ENCODE peak calls at places on chromosomes 11 and 22, in eight cellular contexts. A is omental fat pad, Z is epithelial cell of proximal tubule, C is lower lobe of right lung, V is choroid plexus epithelial cell, Y is astrocyte, E is fibroblast of lung, D is nephron progenitor cell. J is an unnamed sample.

GRCh38 chr11:13137778-13138400 is 128.8 kb downstream of the RASSF10 start:
- DNase-seq in A (no peak), Z (no peak), C (no peak), V (no peak), Y (peak; percentile 47), E (peak; percentile 61), D (no peak), J (no peak)

GRCh38 chr11:1943576-1943975 is 3.6 kb upstream of the MRPL23 start:
- DNase-seq in A (no peak), Z (no peak), C (peak; percentile 34), V (no peak), Y (no peak), E (no peak), D (peak; percentile 5), J (no peak)

GRCh38 chr11:57764527-57764926 is 2.9 kb downstream of the CTNND1 start:
- DNase-seq in A (no peak), Z (no peak), C (no peak), V (peak; percentile 41), Y (no peak), E (peak; percentile 44), D (no peak), J (no peak)

GRCh38 chr11:86291466-86292262 is 10.4 kb upstream of the HIKESHI start:
- DNase-seq in A (no peak), Z (no peak), C (no peak), V (peak; percentile 55), Y (peak; percentile 34), E (peak; percentile 56), D (peak; percentile 63), J (peak; percentile 62)

GRCh38 chr22:50572965-50573364 is 5.3 kb downstream of the CPT1B start:
- DNase-seq in A (no peak), Z (no peak), C (peak; percentile 21), V (no peak), Y (no peak), E (no peak), D (no peak), J (no peak)

GRCh38 chr11:75667268-75667830 is 1.5 kb downstream of the MAP6 start:
- DNase-seq in A (no peak), Z (no peak), C (peak; percentile 56), V (no peak), Y (no peak), E (peak; percentile 24), D (peak; percentile 52), J (no peak)

GRCh38 chr22:22060200-22061084 is 77.9 kb upstream of the TOP3B start:
- DNase-seq in A (no peak), Z (no peak), C (peak; percentile 79), V (peak; percentile 53), Y (no peak), E (no peak), D (peak; percentile 86), J (peak; percentile 12)

GRCh38 chr11:86237267-86237804 is 7.2 kb upstream of the EED start:
- DNase-seq in A (no peak), Z (no peak), C (no peak), V (no peak), Y (no peak), E (no peak), D (no peak), J (no peak)

GRCh38 chr11:78379039-78379670 is 38.5 kb downstream of the GAB2 start:
- DNase-seq in A (no peak), Z (no peak), C (no peak), V (peak; percentile 18), Y (no peak), E (no peak), D (no peak), J (peak; percentile 28)

GRCh38 chr11:133041928-133042890 is 490.1 kb downstream of the OPCML start:
- DNase-seq in A (no peak), Z (no peak), C (no peak), V (no peak), Y (no peak), E (peak; percentile 7), D (no peak), J (no peak)

GRCh38 chr11:117678651-117679407 is 118.2 kb downstream of the DSCAML1 start:
- DNase-seq in A (no peak), Z (no peak), C (no peak), V (no peak), Y (no peak), E (no peak), D (no peak), J (no peak)
- TF ChIP-seq CTCF in A (no peak), Z (no peak), C (no peak), V (no peak), Y (no peak), E (no peak), D (no peak), J (no peak)

DNA sequence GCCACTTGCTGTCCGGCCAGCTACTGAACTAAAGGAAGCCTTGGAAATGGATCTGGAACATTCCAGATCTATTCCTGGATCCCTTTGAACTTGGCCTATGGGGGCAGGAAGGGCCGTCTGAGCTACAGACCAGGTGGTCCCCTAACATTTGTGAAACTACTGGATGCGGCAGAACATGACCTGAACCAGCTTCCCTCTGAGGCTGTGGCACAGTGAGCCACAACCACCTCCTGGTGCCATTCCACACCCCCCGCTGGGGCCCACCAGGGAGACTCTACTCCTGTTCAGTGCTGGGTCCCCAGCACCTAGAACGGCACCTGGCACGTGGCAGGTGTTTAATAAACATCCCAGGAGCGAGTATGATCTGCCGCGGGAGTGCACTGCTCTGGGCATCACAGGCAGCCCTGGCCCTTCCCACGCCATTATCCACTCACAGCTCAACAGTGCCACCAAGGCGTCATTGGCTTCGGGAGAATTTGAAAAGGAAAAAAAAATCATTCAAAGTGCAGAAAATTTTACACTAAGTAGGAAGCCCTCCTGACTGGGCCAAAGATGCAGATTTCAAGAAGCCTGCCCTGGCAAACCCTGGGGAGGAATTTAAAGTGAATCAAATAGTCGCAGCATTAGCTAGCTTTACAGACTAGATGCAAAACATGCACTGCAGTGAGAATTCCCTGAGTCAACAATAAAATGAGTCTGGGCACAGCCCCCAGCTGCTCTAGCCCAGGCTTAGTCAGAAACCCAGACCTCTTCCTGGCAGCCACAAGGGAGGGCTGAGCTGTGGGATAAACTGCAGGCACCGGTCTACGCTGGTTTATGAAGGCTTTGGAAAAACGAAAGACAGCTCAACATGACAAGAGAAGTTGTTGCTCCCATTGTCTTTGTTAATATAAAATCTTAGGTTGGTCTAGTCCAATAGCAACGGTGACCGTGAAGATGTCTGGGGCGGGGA is 14.3 kb upstream of the EFCAB6 start:
- DNase-seq in A (no peak), Z (no peak), C (no peak), V (peak; percentile 67), Y (peak; percentile 77), E (peak; percentile 82), D (no peak), J (peak; percentile 18)
- TF ChIP-seq CTCF in A (no peak), Z (peak; percentile 71), C (peak; percentile 30), V (peak; percentile 32), Y (peak; percentile 38), E (peak; percentile 43), D (no peak), J (peak; percentile 60)

GRCh38 chr11:20448838-20449237 is 61.3 kb downstream of the PRMT3 start:
- DNase-seq in A (no peak), Z (no peak), C (no peak), V (peak; percentile 2), Y (no peak), E (no peak), D (no peak), J (no peak)

GRCh38 chr11:20438637-20439036 is 51.1 kb downstream of the PRMT3 start:
- DNase-seq in A (no peak), Z (no peak), C (no peak), V (no peak), Y (no peak), E (no peak), D (no peak), J (no peak)

GRCh38 chr11:20444537-20444936 is 57.0 kb downstream of the PRMT3 start:
- DNase-seq in A (no peak), Z (no peak), C (no peak), V (peak; percentile 26), Y (no peak), E (no peak), D (no peak), J (no peak)

DNA sequence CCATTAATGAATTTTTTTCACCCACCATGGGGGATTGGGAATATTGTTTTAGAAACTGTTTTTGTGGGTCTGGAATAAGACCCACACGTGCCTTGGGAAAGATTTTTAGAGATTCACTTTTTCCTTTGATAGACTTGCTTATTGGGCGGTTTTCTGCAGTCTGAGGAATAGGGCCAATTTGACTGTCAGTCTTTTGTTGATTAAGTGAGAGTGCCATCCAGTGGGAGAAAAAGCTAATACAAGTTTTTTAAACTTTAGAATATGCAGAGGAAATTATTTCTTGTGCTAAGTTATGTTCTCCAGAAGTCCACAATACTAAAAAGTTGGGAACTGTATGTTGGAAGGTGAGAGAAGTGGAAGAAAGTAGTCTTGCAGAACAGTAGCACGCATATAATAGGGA is 56.1 kb downstream of the PRMT3 start:
- DNase-seq in A (no peak), Z (no peak), C (no peak), V (peak; percentile 68), Y (no peak), E (peak; percentile 5), D (no peak), J (peak; percentile 42)
- TF ChIP-seq CTCF in A (no peak), Z (peak; percentile 52), C (peak; percentile 18), V (peak; percentile 55), Y (peak; percentile 20), E (peak; percentile 40), D (no peak), J (peak; percentile 68)

GRCh38 chr22:31825513-31825912 is 71.7 kb downstream of the DEPDC5 start:
- DNase-seq in A (no peak), Z (no peak), C (no peak), V (no peak), Y (no peak), E (no peak), D (no peak), J (no peak)

GRCh38 chr22:31830721-31831070 is 76.9 kb downstream of the DEPDC5 start:
- DNase-seq in A (no peak), Z (no peak), C (no peak), V (no peak), Y (no peak), E (no peak), D (no peak), J (no peak)

GRCh38 chr22:31828739-31829138 is 74.9 kb downstream of the DEPDC5 start:
- DNase-seq in A (no peak), Z (no peak), C (no peak), V (peak; percentile 26), Y (no peak), E (no peak), D (no peak), J (no peak)

GRCh38 chr22:31826443-31826842 is 72.6 kb downstream of the DEPDC5 start:
- DNase-seq in A (no peak), Z (no peak), C (no peak), V (peak; percentile 23), Y (no peak), E (no peak), D (no peak), J (no peak)

GRCh38 chr22:31829505-31829904 is 75.7 kb downstream of the DEPDC5 start:
- DNase-seq in A (no peak), Z (peak; percentile 16), C (no peak), V (peak; percentile 92), Y (peak; percentile 95), E (peak; percentile 95), D (no peak), J (peak; percentile 93)
- TF ChIP-seq CTCF in A (no peak), Z (no peak), C (no peak), V (no peak), Y (no peak), E (no peak), D (no peak), J (no peak)